ENCODE peak calls at places on chromosomes 12 and 14, in four cellular contexts. N is GM12878, Q is HepG2, E is K562. H is an unnamed sample.

GRCh38 chr14:92724516-92725340 is 23.7 kb downstream of the LGMN start:
- DNase-seq in N (no peak), Q (peak), E (no peak), H (peak)

GRCh38 chr14:20422886-20423285 is 9.6 kb upstream of the TEP1 start:
- DNase-seq in N (no peak), Q (no peak), E (no peak), H (no peak)

GRCh38 chr12:71019282-71019831 is 98.8 kb upstream of the PTPRR start:
- DNase-seq in E (no peak), Q (no peak), N (no peak), H (no peak)

GRCh38 chr14:105836730-105837129 is 310.3 kb downstream of the TMEM121 start:
- DNase-seq in Q (no peak), E (no peak), N (no peak), H (no peak)

GRCh38 chr12:116977465-116978380 is 67.0 kb downstream of the FBXW8 start:
- DNase-seq in N (peak), E (no peak), Q (no peak), H (no peak)

GRCh38 chr12:117742721-117743120 is 226.1 kb downstream of the KSR2 start:
- DNase-seq in N (no peak), E (no peak), Q (no peak), H (no peak)

GRCh38 chr14:50955373-50956043 is 11.2 kb upstream of the PYGL start:
- DNase-seq in E (peak), N (no peak), Q (peak), H (peak)

GRCh38 chr12:94074970-94075695 is 73.2 kb upstream of the PLXNC1 start:
- DNase-seq in Q (peak), N (no peak), E (peak), H (peak)

GRCh38 chr12:51686727-51687126 is 95.7 kb downstream of the SCN8A start:
- DNase-seq in Q (no peak), E (no peak), N (no peak), H (no peak)

GRCh38 chr12:20400003-20400402 is 31.7 kb downstream of the PDE3A start:
- DNase-seq in Q (no peak), E (no peak), N (no peak), H (no peak)

GRCh38 chr14:26330982-26331381 is 266.9 kb downstream of the NOVA1 start:
- DNase-seq in E (no peak), N (no peak), Q (no peak), H (no peak)
- TF ChIP-seq CHD4 in E (no peak), N (no peak), Q (no peak), H (no peak)

GRCh38 chr12:473863-474577 is 14.3 kb downstream of the B4GALNT3 start:
- DNase-seq in N (no peak), Q (no peak), E (no peak), H (no peak)
- TF ChIP-seq POLR2AphosphoS2 in N (no peak), Q (no peak), E (no peak), H (no peak)

GRCh38 chr12:14824012-14824634 is 10.1 kb upstream of the SMCO3 start:
- DNase-seq in Q (no peak), E (no peak), N (no peak), H (no peak)

GRCh38 chr12:14833336-14833735 is 10.0 kb downstream of the ART4 start:
- DNase-seq in Q (no peak), E (no peak), N (no peak), H (no peak)

GRCh38 chr12:14825256-14825655 is 11.3 kb upstream of the SMCO3 start:
- DNase-seq in Q (no peak), E (no peak), N (no peak), H (no peak)

GRCh38 chr12:14827043-14827442 is 13.1 kb upstream of the SMCO3 start:
- DNase-seq in Q (no peak), N (no peak), E (no peak), H (no peak)

GRCh38 chr12:14828896-14829295 is 14.4 kb downstream of the ART4 start:
- DNase-seq in E (peak), N (peak), Q (no peak), H (peak)
- TF ChIP-seq BHLHE40 in E (no peak), N (no peak), Q (no peak), H (no peak)

DNA sequence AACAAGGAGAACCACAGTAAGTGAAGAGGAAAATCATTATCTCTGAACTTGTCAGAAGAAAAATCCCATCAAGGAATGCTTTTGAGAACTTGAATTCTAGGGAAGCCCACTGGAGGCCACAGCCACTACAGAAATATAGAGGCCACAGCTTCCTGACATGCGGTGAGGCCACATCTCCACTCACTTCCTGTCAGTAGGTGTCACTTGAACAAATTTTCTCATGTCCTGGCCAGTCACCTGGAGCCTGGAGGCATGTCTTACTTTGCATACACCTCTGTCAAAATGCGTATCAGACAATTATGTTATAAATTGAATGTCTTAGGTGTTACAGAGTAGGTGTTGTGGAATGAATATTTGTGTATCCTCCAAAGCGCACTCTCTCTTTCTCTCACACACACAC is 370.3 kb downstream of the DAD1 start:
- DNase-seq in N (no peak), Q (no peak), E (no peak), H (no peak)
- TF ChIP-seq CHD4 in N (no peak), Q (no peak), E (no peak), H (no peak)

DNA sequence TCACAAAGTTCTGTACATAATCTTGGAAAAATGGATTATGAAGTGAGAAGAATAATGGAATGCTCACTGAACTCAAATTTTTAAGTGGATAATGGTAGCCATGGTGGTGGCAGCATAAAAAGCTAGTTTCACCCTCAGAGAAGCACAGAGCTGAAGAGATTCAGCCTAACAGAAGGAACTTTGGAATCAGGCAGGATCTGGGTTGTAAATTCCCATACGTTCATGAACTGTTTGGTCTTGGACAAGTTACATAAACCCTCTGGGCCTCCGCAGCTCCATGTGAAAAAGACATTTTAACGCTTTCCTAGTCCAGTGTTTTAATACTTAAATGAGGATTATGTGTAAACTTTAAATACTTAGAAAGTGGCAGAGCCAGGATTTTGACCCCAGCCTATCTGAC is 26.6 kb downstream of the JKAMP start:
- DNase-seq in E (no peak), Q (no peak), N (no peak), H (no peak)
- TF ChIP-seq POLR2AphosphoS2 in E (no peak), Q (no peak), N (no peak), H (no peak)

H was measured in A549.